ENCODE peak calls at places on chromosomes 2 and 18, in ten cellular contexts. One of them, this sample, is unnamed.

GRCh38 chr2:25720575-25720974 is 47.2 kb upstream of the DTNB start:
- DNase-seq in left ventricle myocardium superior: no peak
- DNase-seq in GM10248: no peak
- DNase-seq in effector CD4-positive, alpha-beta T cell: no peak
- DNase-seq in NCI-H1694 treated with DMSO at 0.1 percent for 48 hours: no peak
- DNase-seq in neural crest cell: no peak
- DNase-seq in omental fat pad: no peak
- DNase-seq in activated CD8-positive, alpha-beta memory T cell treated with anti-CD3 and anti-CD28 coated beads, Interleukin-2, amount 50 U/mL, for 48 hours: no peak
- DNase-seq in NCI-H1105: no peak
- DNase-seq in ovary: no peak
- DNase-seq in this sample: no peak

GRCh38 chr2:241561811-241562210 is 3.3 kb downstream of the BOK start:
- DNase-seq in left ventricle myocardium superior: peak
- DNase-seq in GM10248: no peak
- DNase-seq in effector CD4-positive, alpha-beta T cell: no peak
- DNase-seq in NCI-H1694 treated with DMSO at 0.1 percent for 48 hours: no peak
- DNase-seq in neural crest cell: no peak
- DNase-seq in omental fat pad: peak
- DNase-seq in activated CD8-positive, alpha-beta memory T cell treated with anti-CD3 and anti-CD28 coated beads, Interleukin-2, amount 50 U/mL, for 48 hours: no peak
- DNase-seq in NCI-H1105: no peak
- DNase-seq in ovary: peak
- DNase-seq in this sample: no peak

GRCh38 chr18:78293516-78293915 is 686.1 kb upstream of the SALL3 start:
- DNase-seq in left ventricle myocardium superior: no peak
- DNase-seq in GM10248: no peak
- DNase-seq in effector CD4-positive, alpha-beta T cell: no peak
- DNase-seq in NCI-H1694 treated with DMSO at 0.1 percent for 48 hours: no peak
- DNase-seq in neural crest cell: no peak
- DNase-seq in omental fat pad: no peak
- DNase-seq in activated CD8-positive, alpha-beta memory T cell treated with anti-CD3 and anti-CD28 coated beads, Interleukin-2, amount 50 U/mL, for 48 hours: no peak
- DNase-seq in NCI-H1105: no peak
- DNase-seq in ovary: no peak
- DNase-seq in this sample: no peak

GRCh38 chr2:127735537-127736399 is 34.5 kb downstream of the SFT2D3 start:
- DNase-seq in left ventricle myocardium superior: no peak
- DNase-seq in GM10248: no peak
- DNase-seq in effector CD4-positive, alpha-beta T cell: no peak
- DNase-seq in NCI-H1694 treated with DMSO at 0.1 percent for 48 hours: no peak
- DNase-seq in neural crest cell: no peak
- DNase-seq in omental fat pad: no peak
- DNase-seq in activated CD8-positive, alpha-beta memory T cell treated with anti-CD3 and anti-CD28 coated beads, Interleukin-2, amount 50 U/mL, for 48 hours: no peak
- DNase-seq in NCI-H1105: no peak
- DNase-seq in ovary: no peak
- DNase-seq in this sample: no peak

GRCh38 chr2:216866515-216867095 is 6.7 kb upstream of the TNP1 start:
- DNase-seq in left ventricle myocardium superior: no peak
- DNase-seq in GM10248: no peak
- DNase-seq in effector CD4-positive, alpha-beta T cell: no peak
- DNase-seq in NCI-H1694 treated with DMSO at 0.1 percent for 48 hours: no peak
- DNase-seq in neural crest cell: no peak
- DNase-seq in omental fat pad: no peak
- DNase-seq in activated CD8-positive, alpha-beta memory T cell treated with anti-CD3 and anti-CD28 coated beads, Interleukin-2, amount 50 U/mL, for 48 hours: no peak
- DNase-seq in NCI-H1105: no peak
- DNase-seq in ovary: no peak
- DNase-seq in this sample: no peak

GRCh38 chr2:164314148-164314547 is 307.1 kb downstream of the GRB14 start:
- DNase-seq in left ventricle myocardium superior: no peak
- DNase-seq in GM10248: no peak
- DNase-seq in effector CD4-positive, alpha-beta T cell: no peak
- DNase-seq in NCI-H1694 treated with DMSO at 0.1 percent for 48 hours: peak
- DNase-seq in neural crest cell: no peak
- DNase-seq in omental fat pad: no peak
- DNase-seq in activated CD8-positive, alpha-beta memory T cell treated with anti-CD3 and anti-CD28 coated beads, Interleukin-2, amount 50 U/mL, for 48 hours: no peak
- DNase-seq in NCI-H1105: peak
- DNase-seq in ovary: no peak
- DNase-seq in this sample: no peak

GRCh38 chr2:55916473-55917049 is 7.0 kb downstream of the EFEMP1 start:
- DNase-seq in left ventricle myocardium superior: no peak
- DNase-seq in GM10248: no peak
- DNase-seq in effector CD4-positive, alpha-beta T cell: no peak
- DNase-seq in NCI-H1694 treated with DMSO at 0.1 percent for 48 hours: no peak
- DNase-seq in neural crest cell: no peak
- DNase-seq in omental fat pad: no peak
- DNase-seq in activated CD8-positive, alpha-beta memory T cell treated with anti-CD3 and anti-CD28 coated beads, Interleukin-2, amount 50 U/mL, for 48 hours: no peak
- DNase-seq in NCI-H1105: no peak
- DNase-seq in ovary: no peak
- DNase-seq in this sample: no peak

GRCh38 chr2:171128461-171128860 is 32.2 kb downstream of the TLK1 start:
- DNase-seq in left ventricle myocardium superior: no peak
- DNase-seq in GM10248: no peak
- DNase-seq in effector CD4-positive, alpha-beta T cell: no peak
- DNase-seq in NCI-H1694 treated with DMSO at 0.1 percent for 48 hours: no peak
- DNase-seq in neural crest cell: no peak
- DNase-seq in omental fat pad: no peak
- DNase-seq in activated CD8-positive, alpha-beta memory T cell treated with anti-CD3 and anti-CD28 coated beads, Interleukin-2, amount 50 U/mL, for 48 hours: no peak
- DNase-seq in NCI-H1105: no peak
- DNase-seq in ovary: no peak
- DNase-seq in this sample: no peak

GRCh38 chr2:132477962-132478361 is 61.4 kb downstream of the GPR39 start:
- DNase-seq in left ventricle myocardium superior: no peak
- DNase-seq in GM10248: no peak
- DNase-seq in effector CD4-positive, alpha-beta T cell: no peak
- DNase-seq in NCI-H1694 treated with DMSO at 0.1 percent for 48 hours: no peak
- DNase-seq in neural crest cell: no peak
- DNase-seq in omental fat pad: no peak
- DNase-seq in activated CD8-positive, alpha-beta memory T cell treated with anti-CD3 and anti-CD28 coated beads, Interleukin-2, amount 50 U/mL, for 48 hours: no peak
- DNase-seq in NCI-H1105: no peak
- DNase-seq in ovary: no peak
- DNase-seq in this sample: no peak

GRCh38 chr2:154556146-154556545 is 142.3 kb upstream of the KCNJ3 start:
- DNase-seq in left ventricle myocardium superior: no peak
- DNase-seq in GM10248: peak
- DNase-seq in effector CD4-positive, alpha-beta T cell: no peak
- DNase-seq in NCI-H1694 treated with DMSO at 0.1 percent for 48 hours: no peak
- DNase-seq in neural crest cell: no peak
- DNase-seq in omental fat pad: no peak
- DNase-seq in activated CD8-positive, alpha-beta memory T cell treated with anti-CD3 and anti-CD28 coated beads, Interleukin-2, amount 50 U/mL, for 48 hours: no peak
- DNase-seq in NCI-H1105: no peak
- DNase-seq in ovary: no peak
- DNase-seq in this sample: no peak

GRCh38 chr18:41323044-41323443 is 632.0 kb upstream of the PIK3C3 start:
- DNase-seq in left ventricle myocardium superior: no peak
- DNase-seq in GM10248: no peak
- DNase-seq in effector CD4-positive, alpha-beta T cell: no peak
- DNase-seq in NCI-H1694 treated with DMSO at 0.1 percent for 48 hours: no peak
- DNase-seq in neural crest cell: no peak
- DNase-seq in omental fat pad: no peak
- DNase-seq in activated CD8-positive, alpha-beta memory T cell treated with anti-CD3 and anti-CD28 coated beads, Interleukin-2, amount 50 U/mL, for 48 hours: no peak
- DNase-seq in NCI-H1105: no peak
- DNase-seq in ovary: no peak
- DNase-seq in this sample: no peak

GRCh38 chr18:59547691-59548182 is 149.5 kb downstream of the CCBE1 start:
- DNase-seq in left ventricle myocardium superior: peak
- DNase-seq in GM10248: no peak
- DNase-seq in effector CD4-positive, alpha-beta T cell: no peak
- DNase-seq in NCI-H1694 treated with DMSO at 0.1 percent for 48 hours: no peak
- DNase-seq in neural crest cell: no peak
- DNase-seq in omental fat pad: no peak
- DNase-seq in activated CD8-positive, alpha-beta memory T cell treated with anti-CD3 and anti-CD28 coated beads, Interleukin-2, amount 50 U/mL, for 48 hours: no peak
- DNase-seq in NCI-H1105: no peak
- DNase-seq in ovary: peak
- DNase-seq in this sample: no peak

GRCh38 chr2:61887684-61888303 is 662 bp downstream of the CCT4 start:
- DNase-seq in left ventricle myocardium superior: no peak
- DNase-seq in GM10248: no peak
- DNase-seq in effector CD4-positive, alpha-beta T cell: no peak
- DNase-seq in NCI-H1694 treated with DMSO at 0.1 percent for 48 hours: no peak
- DNase-seq in neural crest cell: no peak
- DNase-seq in omental fat pad: no peak
- DNase-seq in activated CD8-positive, alpha-beta memory T cell treated with anti-CD3 and anti-CD28 coated beads, Interleukin-2, amount 50 U/mL, for 48 hours: no peak
- DNase-seq in NCI-H1105: no peak
- DNase-seq in ovary: no peak
- DNase-seq in this sample: no peak

GRCh38 chr2:113910110-113910717 is 20.3 kb downstream of the ACTR3 start:
- DNase-seq in left ventricle myocardium superior: no peak
- DNase-seq in GM10248: no peak
- DNase-seq in effector CD4-positive, alpha-beta T cell: peak
- DNase-seq in NCI-H1694 treated with DMSO at 0.1 percent for 48 hours: no peak
- DNase-seq in neural crest cell: no peak
- DNase-seq in omental fat pad: no peak
- DNase-seq in activated CD8-positive, alpha-beta memory T cell treated with anti-CD3 and anti-CD28 coated beads, Interleukin-2, amount 50 U/mL, for 48 hours: no peak
- DNase-seq in NCI-H1105: no peak
- DNase-seq in ovary: no peak
- DNase-seq in this sample: no peak

GRCh38 chr2:132582360-132582759 is 87.6 kb downstream of the LYPD1 start:
- DNase-seq in left ventricle myocardium superior: no peak
- DNase-seq in GM10248: no peak
- DNase-seq in effector CD4-positive, alpha-beta T cell: no peak
- DNase-seq in NCI-H1694 treated with DMSO at 0.1 percent for 48 hours: no peak
- DNase-seq in neural crest cell: no peak
- DNase-seq in omental fat pad: no peak
- DNase-seq in activated CD8-positive, alpha-beta memory T cell treated with anti-CD3 and anti-CD28 coated beads, Interleukin-2, amount 50 U/mL, for 48 hours: no peak
- DNase-seq in NCI-H1105: peak
- DNase-seq in ovary: no peak
- DNase-seq in this sample: no peak

GRCh38 chr2:121771976-121772742 is 16.7 kb downstream of the TSN start:
- DNase-seq in left ventricle myocardium superior: no peak
- DNase-seq in GM10248: no peak
- DNase-seq in effector CD4-positive, alpha-beta T cell: no peak
- DNase-seq in NCI-H1694 treated with DMSO at 0.1 percent for 48 hours: peak
- DNase-seq in neural crest cell: no peak
- DNase-seq in omental fat pad: no peak
- DNase-seq in activated CD8-positive, alpha-beta memory T cell treated with anti-CD3 and anti-CD28 coated beads, Interleukin-2, amount 50 U/mL, for 48 hours: no peak
- DNase-seq in NCI-H1105: no peak
- DNase-seq in ovary: no peak
- DNase-seq in this sample: no peak

GRCh38 chr2:176280156-176280555 is 10.9 kb downstream of the MTX2 start:
- DNase-seq in left ventricle myocardium superior: no peak
- DNase-seq in GM10248: no peak
- DNase-seq in effector CD4-positive, alpha-beta T cell: no peak
- DNase-seq in NCI-H1694 treated with DMSO at 0.1 percent for 48 hours: no peak
- DNase-seq in neural crest cell: no peak
- DNase-seq in omental fat pad: no peak
- DNase-seq in activated CD8-positive, alpha-beta memory T cell treated with anti-CD3 and anti-CD28 coated beads, Interleukin-2, amount 50 U/mL, for 48 hours: no peak
- DNase-seq in NCI-H1105: no peak
- DNase-seq in ovary: no peak
- DNase-seq in this sample: no peak

GRCh38 chr2:55357907-55358306 is 61.7 kb downstream of the CCDC88A start:
- DNase-seq in left ventricle myocardium superior: no peak
- DNase-seq in GM10248: no peak
- DNase-seq in effector CD4-positive, alpha-beta T cell: no peak
- DNase-seq in NCI-H1694 treated with DMSO at 0.1 percent for 48 hours: no peak
- DNase-seq in neural crest cell: no peak
- DNase-seq in omental fat pad: no peak
- DNase-seq in activated CD8-positive, alpha-beta memory T cell treated with anti-CD3 and anti-CD28 coated beads, Interleukin-2, amount 50 U/mL, for 48 hours: no peak
- DNase-seq in NCI-H1105: no peak
- DNase-seq in ovary: no peak
- DNase-seq in this sample: no peak

GRCh38 chr2:224971214-224971613 is 71.1 kb downstream of the DOCK10 start:
- DNase-seq in left ventricle myocardium superior: no peak
- DNase-seq in GM10248: no peak
- DNase-seq in effector CD4-positive, alpha-beta T cell: no peak
- DNase-seq in NCI-H1694 treated with DMSO at 0.1 percent for 48 hours: no peak
- DNase-seq in neural crest cell: no peak
- DNase-seq in omental fat pad: no peak
- DNase-seq in activated CD8-positive, alpha-beta memory T cell treated with anti-CD3 and anti-CD28 coated beads, Interleukin-2, amount 50 U/mL, for 48 hours: no peak
- DNase-seq in NCI-H1105: no peak
- DNase-seq in ovary: no peak
- DNase-seq in this sample: no peak

GRCh38 chr2:69205491-69205890 is 181.5 kb downstream of the GFPT1 start:
- DNase-seq in left ventricle myocardium superior: no peak
- DNase-seq in GM10248: no peak
- DNase-seq in effector CD4-positive, alpha-beta T cell: no peak
- DNase-seq in NCI-H1694 treated with DMSO at 0.1 percent for 48 hours: no peak
- DNase-seq in neural crest cell: no peak
- DNase-seq in omental fat pad: no peak
- DNase-seq in activated CD8-positive, alpha-beta memory T cell treated with anti-CD3 and anti-CD28 coated beads, Interleukin-2, amount 50 U/mL, for 48 hours: no peak
- DNase-seq in NCI-H1105: no peak
- DNase-seq in ovary: no peak
- DNase-seq in this sample: no peak

GRCh38 chr2:24456610-24457556 is 34.2 kb upstream of the NCOA1 start:
- DNase-seq in left ventricle myocardium superior: peak
- DNase-seq in GM10248: no peak
- DNase-seq in effector CD4-positive, alpha-beta T cell: no peak
- DNase-seq in NCI-H1694 treated with DMSO at 0.1 percent for 48 hours: no peak
- DNase-seq in neural crest cell: no peak
- DNase-seq in omental fat pad: peak
- DNase-seq in activated CD8-positive, alpha-beta memory T cell treated with anti-CD3 and anti-CD28 coated beads, Interleukin-2, amount 50 U/mL, for 48 hours: no peak
- DNase-seq in NCI-H1105: no peak
- DNase-seq in ovary: peak
- DNase-seq in this sample: peak

GRCh38 chr2:143433158-143433557 is 303.9 kb downstream of the ARHGAP15 start:
- DNase-seq in left ventricle myocardium superior: no peak
- DNase-seq in GM10248: no peak
- DNase-seq in effector CD4-positive, alpha-beta T cell: no peak
- DNase-seq in NCI-H1694 treated with DMSO at 0.1 percent for 48 hours: no peak
- DNase-seq in neural crest cell: no peak
- DNase-seq in omental fat pad: no peak
- DNase-seq in activated CD8-positive, alpha-beta memory T cell treated with anti-CD3 and anti-CD28 coated beads, Interleukin-2, amount 50 U/mL, for 48 hours: no peak
- DNase-seq in NCI-H1105: no peak
- DNase-seq in ovary: no peak
- DNase-seq in this sample: no peak

GRCh38 chr2:1687254-1687653 is 57.1 kb downstream of the PXDN start:
- DNase-seq in left ventricle myocardium superior: no peak
- DNase-seq in GM10248: no peak
- DNase-seq in effector CD4-positive, alpha-beta T cell: no peak
- DNase-seq in NCI-H1694 treated with DMSO at 0.1 percent for 48 hours: no peak
- DNase-seq in neural crest cell: no peak
- DNase-seq in omental fat pad: no peak
- DNase-seq in activated CD8-positive, alpha-beta memory T cell treated with anti-CD3 and anti-CD28 coated beads, Interleukin-2, amount 50 U/mL, for 48 hours: no peak
- DNase-seq in NCI-H1105: no peak
- DNase-seq in ovary: no peak
- DNase-seq in this sample: no peak